ENCODE peak calls at places on chromosomes 12 and 14, in five cellular contexts. R, E, B, H and A are unnamed samples.

GRCh38 chr12:109760031-109760929 is 46.7 kb downstream of the FAM222A start:
- ATAC-seq in R (peak; percentile 82), E (peak; percentile 81), B (no peak), H (no peak), A (peak; percentile 13)

GRCh38 chr12:116698131-116698495 is 39.8 kb downstream of the SPRING1 start:
- ATAC-seq in R (no peak), E (no peak), B (no peak), H (no peak), A (no peak)

GRCh38 chr14:95500772-95501401 is 15.6 kb downstream of the SYNE3 start:
- ATAC-seq in R (no peak), E (peak; percentile 50), B (peak; percentile 50), H (peak; percentile 84), A (peak; percentile 38)

GRCh38 chr14:60106341-60106740 is 14.6 kb downstream of the PCNX4 start:
- ATAC-seq in R (no peak), E (peak; percentile 85), B (peak; percentile 51), H (no peak), A (no peak)

GRCh38 chr12:47188576-47189441 is 109.0 kb upstream of the AMIGO2 start:
- ATAC-seq in R (no peak), E (no peak), B (no peak), H (no peak), A (no peak)

GRCh38 chr12:40033260-40033649 is 72.6 kb downstream of the SLC2A13 start:
- ATAC-seq in R (no peak), E (no peak), B (no peak), H (no peak), A (no peak)

GRCh38 chr12:124379938-124380754 is 85.3 kb downstream of the RFLNA start:
- ATAC-seq in R (peak; percentile 69), E (peak; percentile 66), B (peak; percentile 61), H (peak; percentile 60), A (peak; percentile 76)

GRCh38 chr14:58730793-58731464 is 93.2 kb downstream of the DACT1 start:
- ATAC-seq in R (no peak), E (peak; percentile 18), B (peak; percentile 55), H (no peak), A (no peak)

GRCh38 chr12:65335021-65335714 is 56.7 kb downstream of the MSRB3 start:
- ATAC-seq in R (peak; percentile 63), E (peak; percentile 86), B (peak; percentile 92), H (no peak), A (peak; percentile 89)

GRCh38 chr12:26010293-26010821 is 51.9 kb downstream of the RASSF8 start:
- ATAC-seq in R (no peak), E (peak; percentile 3), B (peak; percentile 58), H (no peak), A (no peak)

GRCh38 chr14:77113644-77114043 is 15.6 kb downstream of the CIPC start:
- ATAC-seq in R (no peak), E (peak; percentile 95), B (no peak), H (no peak), A (no peak)

GRCh38 chr12:48824112-48824511 is 5.8 kb downstream of the CACNB3 start:
- ATAC-seq in R (peak; percentile 75), E (no peak), B (peak; percentile 69), H (no peak), A (no peak)

GRCh38 chr14:24317141-24317927 is 6.0 kb downstream of the LTB4R start:
- ATAC-seq in R (no peak), E (no peak), B (peak; percentile 82), H (no peak), A (no peak)

GRCh38 chr12:108670066-108670631 is 36.5 kb upstream of the SELPLG start:
- ATAC-seq in R (no peak), E (no peak), B (no peak), H (no peak), A (no peak)

GRCh38 chr14:54664961-54665360 is 98.0 kb downstream of the SAMD4A start:
- ATAC-seq in R (no peak), E (no peak), B (no peak), H (peak; percentile 60), A (no peak)

GRCh38 chr12:124764870-124765570 is 98.6 kb downstream of the SCARB1 start:
- ATAC-seq in R (no peak), E (peak; percentile 51), B (no peak), H (no peak), A (peak; percentile 74)

GRCh38 chr12:82996168-82996812 is 309.6 kb downstream of the TMTC2 start:
- ATAC-seq in R (no peak), E (no peak), B (peak; percentile 96), H (no peak), A (no peak)

GRCh38 chr12:11607313-11608081 is 42.0 kb upstream of the ETV6 start:
- ATAC-seq in R (no peak), E (peak; percentile 37), B (no peak), H (no peak), A (no peak)

GRCh38 chr14:104155513-104155912 is 17.1 kb downstream of the KIF26A start:
- ATAC-seq in R (no peak), E (peak; percentile 33), B (no peak), H (no peak), A (peak; percentile 65)

GRCh38 chr14:41609704-41610183 is 3.1 kb downstream of the LRFN5 start:
- ATAC-seq in R (no peak), E (peak; percentile 32), B (no peak), H (peak; percentile 84), A (peak; percentile 49)

GRCh38 chr12:47249719-47250506 is 170.2 kb upstream of the AMIGO2 start:
- ATAC-seq in R (no peak), E (no peak), B (peak; percentile 31), H (peak; percentile 58), A (no peak)

GRCh38 chr12:1197264-1198018 is 206.4 kb downstream of the ERC1 start:
- ATAC-seq in R (no peak), E (no peak), B (peak; percentile 98), H (no peak), A (no peak)

GRCh38 chr12:48189331-48190125 is 6.1 kb downstream of the CCDC184 start:
- ATAC-seq in R (peak; percentile 72), E (peak; percentile 74), B (peak; percentile 27), H (peak; percentile 83), A (peak; percentile 68)

GRCh38 chr14:61813101-61813596 is 50.9 kb downstream of the SNAPC1 start:
- ATAC-seq in R (no peak), E (peak; percentile 18), B (peak; percentile 32), H (peak; percentile 42), A (no peak)
- H3K27me3 ChIP-seq in R (peaks cover 13% of the 10 kb centered on the region), E (peaks cover 50% of the 10 kb centered on the region), B (peaks cover 87% of the 10 kb centered on the region), H (peaks cover 7% of the 10 kb centered on the region), A (peaks cover 47% of the 10 kb centered on the region)

GRCh38 chr14:106209745-106210144 is 683.4 kb downstream of the TMEM121 start:
- ATAC-seq in R (no peak), E (no peak), B (no peak), H (no peak), A (no peak)
- H3K27me3 ChIP-seq in R (no peaks in the 10 kb centered on the region), E (peaks cover 66% of the 10 kb centered on the region), B (no peaks in the 10 kb centered on the region), H (no peaks in the 10 kb centered on the region), A (peaks cover 43% of the 10 kb centered on the region)

GRCh38 chr12:85183855-85184254 is 96.2 kb upstream of the ALX1 start:
- ATAC-seq in R (no peak), E (no peak), B (no peak), H (no peak), A (no peak)
- H3K27me3 ChIP-seq in R (no peaks in the 10 kb centered on the region), E (no peaks in the 10 kb centered on the region), B (no peaks in the 10 kb centered on the region), H (no peaks in the 10 kb centered on the region), A (no peaks in the 10 kb centered on the region)

DNA sequence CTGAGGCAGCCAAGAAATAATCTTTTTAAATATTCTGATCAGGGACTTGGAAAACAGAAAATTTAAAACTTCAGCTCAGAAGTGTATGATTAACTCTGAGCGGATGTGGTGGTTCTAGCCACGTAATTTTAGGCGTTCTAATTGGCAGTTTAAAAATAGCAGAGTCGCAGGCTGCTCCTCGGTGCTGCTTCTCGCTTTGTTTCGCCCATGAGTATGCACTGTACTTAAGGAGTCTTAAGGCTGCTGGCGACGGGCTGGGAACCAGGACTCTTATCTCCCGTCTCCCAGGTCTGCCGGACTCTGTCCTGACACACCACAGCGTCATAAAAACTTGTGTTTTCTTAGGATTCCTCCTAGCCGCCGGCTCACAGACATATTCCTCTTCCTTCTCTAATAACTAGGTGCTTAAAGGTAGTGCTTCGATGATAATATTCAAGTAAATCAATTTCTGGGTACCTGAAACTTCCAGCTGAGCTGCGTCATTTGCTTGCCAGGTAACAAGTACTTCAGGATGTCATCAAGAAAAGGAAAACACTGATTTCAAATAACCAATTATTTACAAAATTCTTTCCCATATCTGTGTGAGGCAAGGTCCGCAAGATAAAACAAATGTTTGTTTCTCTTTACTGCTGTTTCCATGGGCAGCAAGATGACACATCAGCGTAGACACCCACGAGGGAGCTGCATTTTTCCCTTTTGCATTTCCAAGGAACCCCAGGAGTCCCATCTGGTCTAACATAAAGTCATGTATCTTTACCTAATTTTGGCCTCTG is 113.2 kb upstream of the PELI2 start:
- ATAC-seq in R (peak; percentile 81), E (peak; percentile 77), B (peak; percentile 67), H (peak; percentile 65), A (peak; percentile 48)
- H3K27me3 ChIP-seq in R (no peaks in the 10 kb centered on the region), E (no peaks in the 10 kb centered on the region), B (no peaks in the 10 kb centered on the region), H (no peaks in the 10 kb centered on the region), A (no peaks in the 10 kb centered on the region)

GRCh38 chr12:55797068-55797467 is 20.5 kb downstream of the SARNP start:
- ATAC-seq in R (no peak), E (peak; percentile 45), B (no peak), H (no peak), A (no peak)
- H3K27me3 ChIP-seq in R (no peaks in the 10 kb centered on the region), E (no peaks in the 10 kb centered on the region), B (no peaks in the 10 kb centered on the region), H (no peaks in the 10 kb centered on the region), A (no peaks in the 10 kb centered on the region)

GRCh38 chr12:132525833-132526455 is 36.0 kb downstream of the FBRSL1 start:
- ATAC-seq in R (no peak), E (peak; percentile 16), B (no peak), H (no peak), A (no peak)

GRCh38 chr12:132522586-132523380 is 32.8 kb downstream of the FBRSL1 start:
- ATAC-seq in R (no peak), E (no peak), B (no peak), H (peak; percentile 47), A (no peak)

GRCh38 chr12:132523576-132524331 is 33.8 kb downstream of the FBRSL1 start:
- ATAC-seq in R (peak; percentile 47), E (peak; percentile 61), B (peak; percentile 52), H (peak; percentile 81), A (peak; percentile 59)

GRCh38 chr12:132525011-132525832 is 35.3 kb downstream of the FBRSL1 start:
- ATAC-seq in R (no peak), E (no peak), B (no peak), H (no peak), A (no peak)

DNA sequence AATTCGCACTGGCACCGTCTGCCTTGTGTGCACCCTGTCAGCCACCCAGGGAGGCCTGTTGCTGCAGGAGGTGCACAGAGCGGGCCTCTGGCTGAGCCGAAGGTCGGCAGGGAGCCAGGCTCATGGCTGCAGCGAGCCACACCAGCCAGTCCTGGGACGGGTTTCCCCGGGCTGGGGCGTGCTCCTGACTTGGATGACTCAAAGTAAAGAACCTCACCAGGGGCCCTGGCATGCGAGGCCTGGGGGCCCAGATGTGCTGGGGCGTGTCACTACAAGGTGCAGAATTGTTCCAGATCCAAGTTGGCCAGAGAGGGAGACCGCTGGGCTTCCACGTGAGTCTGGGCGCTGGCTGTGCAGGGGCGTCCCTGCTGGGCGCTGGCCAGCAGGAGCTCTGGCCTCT is 34.5 kb downstream of the FBRSL1 start:
- ATAC-seq in R (no peak), E (no peak), B (peak; percentile 91), H (peak; percentile 87), A (no peak)
- H3K27me3 ChIP-seq in R (no peaks in the 10 kb centered on the region), E (no peaks in the 10 kb centered on the region), B (no peaks in the 10 kb centered on the region), H (no peaks in the 10 kb centered on the region), A (no peaks in the 10 kb centered on the region)